ENCODE peak calls at places on chromosomes 13 and 19, in nine cellular contexts. X is lung; N is NCI-H2029 treated with DMSO at 0.1 percent for 48 hours; V is activated T-helper 9 cell treated with anti-CD3 and anti-CD28 coated beads, Interleukin-2, amount 50 U/mL, for 16 hours; P is stimulated activated CD8-positive, alpha-beta memory T cell treated with anti-CD3 and anti-CD28 coated beads, Interleukin-12 subunit alpha, Interleukin-12 subunit beta, amount 100 ng/mL, for 1 hour; H is activated T-helper 1 cell treated with anti-CD3 and anti-CD28 coated beads, Interleukin-2, amount 50 U/mL, for 16 hours; J is NCI-H1105; Z is M059J; W is naive thymus-derived CD4-positive, alpha-beta T cell. G is an unnamed sample.

GRCh38 chr19:3234800-3235199 is 10.3 kb downstream of the CELF5 start:
- DNase-seq in X (no peak), N (no peak), V (no peak), P (no peak), H (no peak), J (no peak), Z (no peak), W (no peak), G (no peak)

GRCh38 chr19:38713227-38713649 is 31.0 kb downstream of the CAPN12 start:
- DNase-seq in X (no peak), N (no peak), V (no peak), P (no peak), H (no peak), J (no peak), Z (no peak), W (no peak), G (no peak)

GRCh38 chr19:18085702-18086457 is 854 bp downstream of the IL12RB1 start:
- DNase-seq in X (no peak), N (no peak), V (no peak), P (no peak), H (no peak), J (no peak), Z (peak; percentile 56), W (no peak), G (no peak)

GRCh38 chr13:100773923-100774641 is 99.5 kb upstream of the TMTC4 start:
- DNase-seq in X (no peak), N (no peak), V (no peak), P (no peak), H (no peak), J (no peak), Z (no peak), W (no peak), G (no peak)

GRCh38 chr19:2552859-2553258 is 76.9 kb downstream of the GADD45B start:
- DNase-seq in X (no peak), N (no peak), V (peak; percentile 27), P (peak; percentile 40), H (no peak), J (no peak), Z (peak; percentile 74), W (no peak), G (no peak)

GRCh38 chr19:49362048-49362925 is at the start of gene TEAD2:
- DNase-seq in X (peak; percentile 71), N (no peak), V (no peak), P (no peak), H (no peak), J (no peak), Z (peak; percentile 60), W (no peak), G (no peak)

GRCh38 chr19:12603714-12604113 is 6.9 kb downstream of the ZNF490 start:
- DNase-seq in X (no peak), N (no peak), V (peak; percentile 16), P (no peak), H (no peak), J (no peak), Z (peak; percentile 86), W (no peak), G (peak; percentile 73)

GRCh38 chr13:36244073-36244472 is 29.7 kb upstream of the SOHLH2 start:
- DNase-seq in X (no peak), N (no peak), V (no peak), P (no peak), H (no peak), J (no peak), Z (no peak), W (no peak), G (no peak)

GRCh38 chr13:67763984-67764383 is 533.8 kb upstream of the PCDH9 start:
- DNase-seq in X (no peak), N (no peak), V (no peak), P (no peak), H (no peak), J (no peak), Z (no peak), W (no peak), G (no peak)

GRCh38 chr13:106650690-106651205 is 82.8 kb upstream of the ARGLU1 start:
- DNase-seq in X (no peak), N (no peak), V (no peak), P (no peak), H (no peak), J (no peak), Z (peak; percentile 3), W (no peak), G (no peak)

GRCh38 chr13:32165791-32166190 is 134.2 kb downstream of the FRY start:
- DNase-seq in X (no peak), N (no peak), V (no peak), P (no peak), H (no peak), J (no peak), Z (no peak), W (no peak), G (no peak)

GRCh38 chr19:48724796-48725753 is 5.5 kb upstream of the MAMSTR start:
- DNase-seq in X (no peak), N (peak; percentile 96), V (no peak), P (no peak), H (no peak), J (peak; percentile 23), Z (peak; percentile 91), W (no peak), G (peak; percentile 71)

GRCh38 chr13:105037064-105037463 is 1498.4 kb downstream of the EFNB2 start:
- DNase-seq in X (no peak), N (no peak), V (no peak), P (no peak), H (no peak), J (no peak), Z (peak; percentile 63), W (no peak), G (no peak)

GRCh38 chr13:113539176-113539575 is 45.4 kb upstream of the TFDP1 start:
- DNase-seq in X (no peak), N (no peak), V (no peak), P (no peak), H (no peak), J (no peak), Z (no peak), W (no peak), G (no peak)

GRCh38 chr13:33611016-33611805 is 206.7 kb upstream of the RFC3 start:
- DNase-seq in X (peak; percentile 38), N (peak; percentile 34), V (no peak), P (no peak), H (no peak), J (no peak), Z (peak; percentile 78), W (no peak), G (peak; percentile 71)

GRCh38 chr19:42255766-42256750 is 1.1 kb upstream of the ERF start:
- DNase-seq in X (no peak), N (no peak), V (no peak), P (no peak), H (no peak), J (no peak), Z (peak; percentile 71), W (no peak), G (no peak)

GRCh38 chr13:105050696-105051095 is 1484.8 kb downstream of the EFNB2 start:
- DNase-seq in X (no peak), N (no peak), V (no peak), P (no peak), H (no peak), J (no peak), Z (peak; percentile 20), W (no peak), G (peak; percentile 16)

GRCh38 chr13:98401936-98402335 is 175.0 kb downstream of the STK24 start:
- DNase-seq in X (no peak), N (no peak), V (no peak), P (no peak), H (no peak), J (no peak), Z (no peak), W (no peak), G (no peak)

GRCh38 chr19:585551-586110 is 4.0 kb upstream of the HCN2 start:
- DNase-seq in X (no peak), N (no peak), V (no peak), P (no peak), H (no peak), J (no peak), Z (peak; percentile 45), W (no peak), G (no peak)

GRCh38 chr19:41934849-41935374 is 6.7 kb upstream of the ERFL start:
- DNase-seq in X (peak; percentile 76), N (no peak), V (peak; percentile 65), P (peak; percentile 64), H (peak; percentile 59), J (peak; percentile 69), Z (peak; percentile 56), W (peak; percentile 58), G (peak; percentile 32)

GRCh38 chr13:90783273-90783672 is 564.2 kb upstream of the MIR17HG start:
- DNase-seq in X (no peak), N (no peak), V (no peak), P (no peak), H (no peak), J (no peak), Z (no peak), W (no peak), G (no peak)

GRCh38 chr19:1068111-1069001 is 1.4 kb downstream of the ARHGAP45 start:
- DNase-seq in X (no peak), N (no peak), V (no peak), P (peak; percentile 61), H (peak; percentile 60), J (no peak), Z (no peak), W (peak; percentile 62), G (no peak)

GRCh38 chr13:62627226-62627625 is 1211.6 kb upstream of the PCDH20 start:
- DNase-seq in X (no peak), N (no peak), V (no peak), P (no peak), H (no peak), J (no peak), Z (no peak), W (no peak), G (no peak)

GRCh38 chr19:58033741-58034475 is at the start of gene ZSCAN1:
- DNase-seq in X (peak; percentile 59), N (peak; percentile 57), V (no peak), P (no peak), H (no peak), J (no peak), Z (peak; percentile 91), W (no peak), G (no peak)

GRCh38 chr13:91647361-91647970 is 249.0 kb downstream of the GPC5 start:
- DNase-seq in X (no peak), N (no peak), V (no peak), P (no peak), H (no peak), J (no peak), Z (peak; percentile 11), W (no peak), G (peak; percentile 66)

GRCh38 chr19:57310792-57311191 is 9.5 kb upstream of the ZNF543 start:
- DNase-seq in X (no peak), N (no peak), V (no peak), P (no peak), H (no peak), J (no peak), Z (no peak), W (no peak), G (no peak)

GRCh38 chr13:43728411-43728810 is 58.4 kb downstream of the ENOX1 start:
- DNase-seq in X (no peak), N (no peak), V (no peak), P (no peak), H (no peak), J (no peak), Z (no peak), W (no peak), G (no peak)

GRCh38 chr13:85500716-85501256 is 298.4 kb downstream of the SLITRK6 start:
- DNase-seq in X (no peak), N (no peak), V (no peak), P (no peak), H (no peak), J (no peak), Z (no peak), W (no peak), G (no peak)

GRCh38 chr19:48342841-48343540 is 17.6 kb downstream of the EMP3 start:
- DNase-seq in X (no peak), N (no peak), V (no peak), P (no peak), H (no peak), J (no peak), Z (peak; percentile 45), W (no peak), G (no peak)

GRCh38 chr19:33373701-33374405 is at the start of gene CEBPG:
- DNase-seq in X (peak; percentile 57), N (no peak), V (peak; percentile 56), P (peak; percentile 19), H (no peak), J (peak; percentile 27), Z (peak; percentile 42), W (no peak), G (no peak)

G was measured in astrocyte of the cerebellum.